ENCODE peak calls at places on chromosomes 4 and X, in four cellular contexts. L, T, O and X are unnamed samples.

GRCh38 chr4:110840221-110840654 is 217.4 kb upstream of the PITX2 start:
- DNase-seq in L (no peak), O (no peak), T (no peak), X (no peak)

GRCh38 chrX:106791495-106791894 is 11.0 kb upstream of the TBC1D8B start:
- DNase-seq in T (no peak), L (no peak), O (no peak), X (no peak)

GRCh38 chrX:14802943-14803710 is 69.7 kb downstream of the FANCB start:
- DNase-seq in T (no peak), O (no peak), L (no peak), X (no peak)

GRCh38 chr4:8908206-8908893 is 36.7 kb upstream of the HMX1 start:
- DNase-seq in L (no peak), T (no peak), O (no peak), X (no peak)

GRCh38 chr4:168631241-168632151 is 134.6 kb downstream of the PALLD start:
- DNase-seq in L (no peak), O (no peak), T (no peak), X (peak)

GRCh38 chrX:153474718-153475117 is 4.3 kb upstream of the HAUS7 start:
- DNase-seq in L (peak), O (no peak), T (no peak), X (no peak)

GRCh38 chr4:116183241-116183640 is 902.1 kb downstream of the TRAM1L1 start:
- DNase-seq in O (no peak), T (no peak), L (no peak), X (no peak)

GRCh38 chr4:59973496-59973895 is 1226.6 kb upstream of the ADGRL3 start:
- DNase-seq in T (no peak), L (no peak), O (no peak), X (no peak)

GRCh38 chr4:148790691-148791090 is 348.5 kb upstream of the NR3C2 start:
- DNase-seq in L (no peak), T (no peak), O (no peak), X (no peak)

GRCh38 chrX:154370882-154371770 is 3.3 kb downstream of the FLNA start:
- DNase-seq in O (peak), T (peak), L (peak), X (peak)

GRCh38 chrX:11341274-11342256 is 48.4 kb downstream of the AMELX start:
- DNase-seq in T (peak), O (no peak), L (peak), X (no peak)

GRCh38 chr4:31328921-31329320 is 608.8 kb downstream of the PCDH7 start:
- DNase-seq in T (no peak), L (no peak), O (no peak), X (no peak)

GRCh38 chrX:154359362-154360154 is 14.9 kb downstream of the FLNA start:
- DNase-seq in O (no peak), T (no peak), L (no peak), X (no peak)

GRCh38 chrX:23403849-23404248 is 69.2 kb downstream of the PTCHD1 start:
- DNase-seq in O (no peak), L (no peak), T (no peak), X (peak)

DNA sequence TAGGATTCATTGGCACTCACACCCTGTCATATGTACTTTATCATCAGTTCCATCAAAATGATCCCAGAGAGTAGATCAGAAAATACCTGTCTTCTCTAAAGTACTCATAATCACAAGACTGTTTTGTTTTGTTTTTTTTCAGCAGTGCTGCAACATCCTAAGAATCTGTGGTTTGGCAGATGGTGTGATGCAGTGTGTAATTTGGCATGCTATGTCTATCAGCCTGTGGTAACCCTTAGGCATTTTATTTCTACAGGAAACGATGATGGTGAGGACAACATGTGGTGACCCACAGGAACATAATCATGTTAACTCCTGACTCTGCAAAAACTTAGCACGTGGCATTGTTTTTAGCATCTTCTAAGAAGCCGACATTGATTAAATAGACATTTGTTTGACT is 2528.3 kb downstream of the ARAP2 start:
- DNase-seq in T (no peak), L (no peak), O (no peak), X (no peak)
- TF ChIP-seq SP1 in T (no peak), L (no peak), O (no peak), X (no peak)

GRCh38 chr4:26075588-26075987 is 161.6 kb downstream of the SMIM20 start:
- DNase-seq in T (no peak), O (no peak), L (no peak), X (no peak)

GRCh38 chr4:26074672-26075071 is 160.7 kb downstream of the SMIM20 start:
- DNase-seq in O (no peak), L (no peak), T (peak), X (no peak)

GRCh38 chr4:26077840-26078239 is 163.8 kb downstream of the SMIM20 start:
- DNase-seq in O (no peak), L (no peak), T (no peak), X (no peak)

GRCh38 chr4:26076896-26077295 is 162.9 kb downstream of the SMIM20 start:
- DNase-seq in T (no peak), L (no peak), O (no peak), X (no peak)

GRCh38 chr4:26076000-26076587 is 162.1 kb downstream of the SMIM20 start:
- DNase-seq in O (no peak), L (no peak), T (peak), X (no peak)
- TF ChIP-seq FOXK2 in O (no peak), L (no peak), T (no peak), X (no peak)

GRCh38 chrX:148522006-148522405 is 21.6 kb downstream of the AFF2 start:
- DNase-seq in O (no peak), T (no peak), L (no peak), X (no peak)
- TF ChIP-seq SP1 in O (no peak), T (no peak), L (no peak), X (no peak)

GRCh38 chr4:80143305-80143679 is 54.0 kb upstream of the PRDM8 start:
- DNase-seq in T (no peak), L (peak), O (no peak), X (no peak)
- TF ChIP-seq FOXK2 in T (no peak), L (peak), O (no peak), X (no peak)

DNA sequence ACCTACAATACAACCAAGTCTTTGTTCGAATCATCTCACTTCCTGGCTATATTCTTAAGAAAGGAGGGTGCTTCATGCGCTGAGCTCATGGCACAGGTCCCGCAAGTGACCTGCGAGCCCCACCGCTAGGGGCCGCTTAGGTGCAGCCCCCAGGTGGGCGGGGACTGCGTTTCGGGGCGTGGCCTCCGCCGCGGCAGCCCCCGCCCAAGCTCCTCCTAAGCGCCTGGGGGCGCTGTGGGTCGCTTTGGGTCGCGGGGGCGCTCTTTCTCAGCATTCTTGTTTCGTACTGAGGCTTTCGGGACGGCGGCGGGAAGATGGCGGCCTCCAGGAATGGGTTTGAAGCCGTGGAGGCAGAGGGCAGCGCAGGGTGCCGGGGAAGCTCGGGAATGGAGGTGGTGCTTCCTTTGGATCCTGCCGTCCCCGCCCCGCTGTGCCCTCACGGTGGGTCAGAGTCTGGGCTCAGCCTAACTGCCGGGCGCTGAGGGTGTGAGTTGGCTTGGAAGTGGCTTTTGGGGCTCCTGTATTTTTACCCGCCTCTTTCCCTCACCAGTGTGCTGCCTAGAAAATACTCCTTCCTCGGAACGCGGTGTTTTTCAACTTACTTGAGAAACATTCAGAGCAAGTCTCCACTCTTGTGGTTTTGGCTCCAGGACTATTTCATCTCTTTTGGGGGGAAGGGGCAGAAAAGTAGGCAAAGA is at the start of gene ZCCHC4:
- DNase-seq in T (peak), O (peak), L (peak), X (peak)
- TF ChIP-seq SP1 in T (peak), O (peak), L (peak), X (no peak)

GRCh38 chr4:65951177-65951576 is 280.9 kb upstream of the EPHA5 start:
- DNase-seq in T (no peak), O (no peak), L (no peak), X (no peak)
- TF ChIP-seq FOXK2 in T (no peak), O (no peak), L (no peak), X (no peak)

GRCh38 chr4:153143527-153144348 is 60.5 kb upstream of the TRIM2 start:
- DNase-seq in L (peak), O (no peak), T (no peak), X (no peak)
- TF ChIP-seq SP1 in L (no peak), O (no peak), T (no peak), X (no peak)